ENCODE peak calls at places on chromosomes 11 and 22, in six cellular contexts. B is astrocyte of the cerebellum, N is tibial nerve, I is A549, G is NB4, Q is breast epithelium. W is an unnamed sample.

GRCh38 chr22:43293661-43294392 is 49.3 kb downstream of the SCUBE1 start:
- DNase-seq in B (no peak), N (peak), I (peak), G (peak), Q (peak), W (no peak)

GRCh38 chr22:28116261-28116673 is 197.2 kb upstream of the PITPNB start:
- DNase-seq in B (peak), N (no peak), I (peak), G (no peak), Q (no peak), W (no peak)

GRCh38 chr11:124493256-124493655 is 47.8 kb upstream of the OR8B8 start:
- DNase-seq in B (no peak), N (no peak), I (no peak), G (no peak), Q (no peak), W (no peak)

GRCh38 chr22:31230871-31231621 is 18.9 kb downstream of the LIMK2 start:
- DNase-seq in B (no peak), N (no peak), I (peak), G (peak), Q (no peak), W (peak)

GRCh38 chr11:116955548-116955947 is 118.1 kb upstream of the APOA1 start:
- DNase-seq in B (no peak), N (no peak), I (no peak), G (no peak), Q (no peak), W (no peak)

GRCh38 chr22:19620742-19621371 is 93.4 kb upstream of the SEPTIN5 start:
- DNase-seq in B (no peak), N (no peak), I (no peak), G (no peak), Q (no peak), W (no peak)

GRCh38 chr22:37627545-37627944 is 11.9 kb upstream of the SH3BP1 start:
- DNase-seq in B (no peak), N (no peak), I (no peak), G (no peak), Q (no peak), W (no peak)

GRCh38 chr11:942853-943252 is 17.2 kb downstream of the AP2A2 start:
- DNase-seq in B (no peak), N (no peak), I (no peak), G (no peak), Q (no peak), W (no peak)

GRCh38 chr11:88535916-88536547 is 198.5 kb upstream of the CTSC start:
- DNase-seq in B (peak), N (no peak), I (peak), G (peak), Q (no peak), W (peak)

GRCh38 chr22:32281092-32281491 is 25.9 kb upstream of the SLC5A4 start:
- DNase-seq in B (peak), N (no peak), I (peak), G (no peak), Q (no peak), W (no peak)

GRCh38 chr11:129451524-129451923 is 75.9 kb downstream of the BARX2 start:
- DNase-seq in B (no peak), N (no peak), I (no peak), G (no peak), Q (no peak), W (no peak)

GRCh38 chr22:45964926-45965564 is 11.9 kb downstream of the WNT7B start:
- DNase-seq in B (no peak), N (no peak), I (no peak), G (no peak), Q (no peak), W (no peak)

GRCh38 chr11:44536779-44537516 is 28.5 kb upstream of the CD82 start:
- DNase-seq in B (no peak), N (no peak), I (no peak), G (no peak), Q (no peak), W (no peak)

GRCh38 chr11:123286761-123287160 is 91.7 kb upstream of the CLMP start:
- DNase-seq in B (no peak), N (no peak), I (no peak), G (no peak), Q (no peak), W (no peak)

GRCh38 chr11:94103476-94103875 is 25.2 kb upstream of the PANX1 start:
- DNase-seq in B (no peak), N (no peak), I (no peak), G (no peak), Q (no peak), W (no peak)

GRCh38 chr11:23585700-23586099 is 725.4 kb upstream of the CCDC179 start:
- DNase-seq in B (no peak), N (no peak), I (no peak), G (no peak), Q (no peak), W (no peak)

GRCh38 chr11:932435-932834 is 6.8 kb downstream of the AP2A2 start:
- DNase-seq in B (no peak), N (no peak), I (no peak), G (no peak), Q (no peak), W (no peak)

GRCh38 chr22:40819741-40820140 is 595 bp upstream of the SLC25A17 start:
- DNase-seq in B (no peak), N (no peak), I (no peak), G (peak), Q (no peak), W (peak)

GRCh38 chr11:61480936-61481335 is 27.6 kb upstream of the LRRC10B start:
- DNase-seq in B (no peak), N (no peak), I (peak), G (peak), Q (no peak), W (no peak)

GRCh38 chr11:65558785-65559509 is 788 bp upstream of the LTBP3 start:
- DNase-seq in B (no peak), N (no peak), I (peak), G (no peak), Q (no peak), W (no peak)

GRCh38 chr11:128400382-128401203 is 186.8 kb downstream of the ETS1 start:
- DNase-seq in B (no peak), N (no peak), I (no peak), G (no peak), Q (no peak), W (no peak)

GRCh38 chr11:122107566-122107965 is 8.4 kb downstream of the BLID start:
- DNase-seq in B (no peak), N (no peak), I (no peak), G (no peak), Q (no peak), W (no peak)

GRCh38 chr22:39654959-39655579 is 84.5 kb downstream of the CACNA1I start:
- DNase-seq in B (no peak), N (no peak), I (peak), G (peak), Q (no peak), W (no peak)

GRCh38 chr11:106770489-106771100 is 247.7 kb downstream of the GUCY1A2 start:
- DNase-seq in B (no peak), N (no peak), I (no peak), G (peak), Q (no peak), W (no peak)

GRCh38 chr11:126918556-126918955 is 82.0 kb downstream of the KIRREL3 start:
- DNase-seq in B (no peak), N (no peak), I (no peak), G (peak), Q (no peak), W (no peak)

GRCh38 chr11:125183641-125184040 is 19.1 kb downstream of the PKNOX2 start:
- DNase-seq in B (no peak), N (no peak), I (no peak), G (no peak), Q (no peak), W (no peak)

GRCh38 chr22:40654522-40655167 is 18.1 kb upstream of the MRTFA start:
- DNase-seq in B (no peak), N (peak), I (peak), G (no peak), Q (no peak), W (no peak)

GRCh38 chr22:31616315-31616980 is 45.6 kb downstream of the PISD start:
- DNase-seq in B (no peak), N (no peak), I (no peak), G (peak), Q (no peak), W (peak)

GRCh38 chr11:103433976-103434375 is 324.8 kb downstream of the DYNC2H1 start:
- DNase-seq in B (no peak), N (no peak), I (no peak), G (no peak), Q (no peak), W (no peak)

GRCh38 chr11:68678031-68678441 is 6.3 kb upstream of the GAL start:
- DNase-seq in B (no peak), N (no peak), I (no peak), G (no peak), Q (no peak), W (no peak)

GRCh38 chr11:2107941-2108630 is 31.1 kb downstream of the IGF2 start:
- DNase-seq in B (no peak), N (no peak), I (no peak), G (no peak), Q (no peak), W (no peak)

GRCh38 chr11:97290444-97291041 is 900.7 kb downstream of the JRKL start:
- DNase-seq in B (peak), N (no peak), I (no peak), G (no peak), Q (no peak), W (no peak)

GRCh38 chr11:134846776-134847722 is 435.0 kb upstream of the B3GAT1 start:
- DNase-seq in B (no peak), N (no peak), I (no peak), G (no peak), Q (no peak), W (no peak)

GRCh38 chr22:31639640-31640039 is 22.4 kb downstream of the PISD start:
- DNase-seq in B (no peak), N (no peak), I (no peak), G (no peak), Q (no peak), W (peak)

GRCh38 chr11:95835768-95836488 is 45.6 kb downstream of the CEP57 start:
- DNase-seq in B (peak), N (peak), I (peak), G (peak), Q (peak), W (peak)

GRCh38 chr22:46528121-46528610 is 9.3 kb downstream of the CELSR1 start:
- DNase-seq in B (no peak), N (no peak), I (peak), G (peak), Q (no peak), W (no peak)

GRCh38 chr22:41544671-41545476 is 604 bp upstream of the POLR3H start:
- DNase-seq in B (no peak), N (no peak), I (no peak), G (no peak), Q (no peak), W (no peak)

GRCh38 chr22:24198682-24199052 is 17.4 kb downstream of the SUSD2 start:
- DNase-seq in B (no peak), N (no peak), I (no peak), G (no peak), Q (no peak), W (no peak)

GRCh38 chr11:126647735-126648134 is 292.2 kb downstream of the ST3GAL4 start:
- DNase-seq in B (peak), N (no peak), I (peak), G (no peak), Q (no peak), W (no peak)

GRCh38 chr11:114612686-114613085 is 17.1 kb upstream of the NXPE4 start:
- DNase-seq in B (no peak), N (no peak), I (no peak), G (no peak), Q (no peak), W (no peak)
- TF ChIP-seq CTCF in B (no peak), N (no peak), I (no peak), G (no peak), Q (no peak), W (no peak)

DNA sequence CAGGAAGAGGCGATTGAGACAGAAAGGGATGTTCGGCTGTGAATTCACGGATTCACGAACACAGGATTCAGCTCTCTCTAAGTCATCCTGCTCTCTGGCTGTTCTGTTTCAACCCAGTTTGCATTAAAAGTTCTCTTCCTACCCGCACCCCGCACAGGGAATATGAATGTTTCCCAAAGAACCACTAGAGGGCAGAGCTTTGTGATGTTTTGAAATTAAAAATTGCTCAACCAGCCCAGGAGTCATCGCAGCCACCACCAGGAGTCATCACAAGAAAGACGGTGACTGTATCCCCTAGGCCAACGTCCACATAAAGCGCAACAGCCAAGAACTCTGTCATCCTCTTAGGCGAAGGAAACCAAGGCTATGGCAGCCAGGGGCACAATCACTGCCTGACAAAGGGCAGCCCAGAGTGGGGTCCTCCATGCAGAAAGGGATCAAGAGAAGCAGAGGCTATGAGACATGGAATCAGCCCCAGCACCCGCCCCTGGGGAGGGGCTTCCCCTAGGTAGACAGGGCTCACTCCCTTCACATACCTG is 122.4 kb downstream of the WT1 start:
- DNase-seq in B (no peak), N (no peak), I (peak), G (peak), Q (no peak), W (peak)
- TF ChIP-seq CTCF in B (peak), N (peak), I (peak), G (peak), Q (no peak), W (peak)

GRCh38 chr22:50274311-50274710 is 4.1 kb upstream of the MAPK11 start:
- DNase-seq in B (no peak), N (no peak), I (peak), G (peak), Q (no peak), W (peak)
- TF ChIP-seq CTCF in B (peak), N (peak), I (peak), G (peak), Q (no peak), W (peak)

GRCh38 chr11:101974255-101974654 is 57.9 kb upstream of the ANGPTL5 start:
- DNase-seq in B (no peak), N (no peak), I (peak), G (no peak), Q (no peak), W (no peak)
- TF ChIP-seq CTCF in B (no peak), N (no peak), I (peak), G (no peak), Q (no peak), W (no peak)

DNA sequence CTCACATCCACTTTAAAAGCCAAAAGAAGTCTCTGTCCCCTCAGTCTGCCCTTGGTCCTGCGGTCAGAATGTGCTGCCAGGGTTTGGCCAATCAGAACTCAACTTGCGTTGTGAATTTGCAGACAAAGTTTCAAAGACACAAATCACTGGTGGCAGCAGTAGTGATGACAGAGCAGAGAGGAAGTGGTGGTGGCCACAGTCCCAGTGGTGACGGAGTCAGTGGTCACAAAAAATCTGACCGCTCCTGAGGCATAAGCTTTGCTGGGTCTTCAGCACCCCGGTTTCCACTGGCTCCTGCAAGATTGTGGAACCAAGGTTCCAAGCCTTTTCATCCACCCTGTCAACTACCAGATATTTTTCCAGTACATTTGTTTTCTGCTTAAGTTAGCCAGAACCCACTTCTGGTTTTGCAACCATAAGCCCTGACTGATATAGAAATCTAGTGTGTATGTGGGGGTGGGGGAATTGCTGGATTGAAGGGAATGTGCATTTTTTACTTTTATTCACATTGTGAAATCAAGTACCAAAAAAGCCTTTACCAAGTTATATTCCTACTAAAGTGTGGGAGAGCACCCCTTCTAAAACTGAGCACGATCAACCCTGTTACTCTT is 112.3 kb downstream of the TMPRSS5 start:
- DNase-seq in B (no peak), N (no peak), I (no peak), G (peak), Q (no peak), W (no peak)
- TF ChIP-seq CTCF in B (no peak), N (no peak), I (no peak), G (no peak), Q (no peak), W (no peak)

GRCh38 chr11:3135491-3136440 is 29.3 kb downstream of the OSBPL5 start:
- DNase-seq in B (no peak), N (no peak), I (no peak), G (peak), Q (no peak), W (no peak)
- TF ChIP-seq CTCF in B (no peak), N (peak), I (no peak), G (peak), Q (no peak), W (no peak)

DNA sequence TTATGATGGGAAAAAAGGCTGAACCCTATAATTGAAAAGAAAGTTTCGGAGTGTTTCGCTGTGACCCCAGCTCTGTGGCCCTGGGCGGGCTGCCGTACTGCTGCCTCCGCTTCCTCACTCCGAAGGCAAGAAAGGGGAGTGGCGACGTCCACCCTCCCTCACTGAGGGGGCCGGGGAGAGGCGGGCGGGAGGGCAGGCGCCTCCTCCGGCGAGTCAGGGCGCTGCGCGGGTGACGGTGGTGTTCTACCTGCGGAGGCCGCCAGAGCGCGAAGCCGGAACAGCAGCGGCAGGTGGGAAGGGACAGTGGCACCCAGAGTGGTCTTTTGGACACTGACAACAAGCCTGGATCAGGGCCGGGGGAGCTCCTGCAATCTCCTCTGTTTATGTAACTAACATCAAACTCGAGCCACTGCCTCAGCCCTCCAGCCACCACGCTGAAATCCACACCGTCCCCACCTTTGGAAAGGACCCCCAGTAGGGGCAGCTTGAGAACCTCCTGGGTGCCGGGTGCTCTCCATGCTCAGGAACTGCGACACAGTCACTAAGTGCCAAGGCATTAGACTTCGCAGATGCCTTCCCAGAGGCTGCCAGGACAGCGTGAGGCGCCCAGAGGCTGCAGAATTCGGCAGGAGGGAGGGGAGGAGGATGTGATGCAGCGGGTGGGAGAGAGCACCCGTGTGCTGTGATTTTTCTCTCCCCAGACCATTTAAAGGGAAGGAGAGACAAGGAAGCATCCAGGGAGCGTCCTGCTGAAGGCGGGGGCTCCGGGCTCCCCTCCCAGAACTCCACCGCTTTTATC is 25.5 kb downstream of the BID start:
- DNase-seq in B (no peak), N (no peak), I (no peak), G (no peak), Q (no peak), W (no peak)
- TF ChIP-seq CTCF in B (no peak), N (no peak), I (no peak), G (no peak), Q (no peak), W (no peak)

W was measured in GM10248.